ENCODE peak calls at places on chromosomes 3 and 15, in four cellular contexts. O is HepG2, Q is K562, T is GM12878. A is an unnamed sample.

GRCh38 chr3:35413483-35413882 is 225.8 kb upstream of the ARPP21 start:
- DNase-seq in O (no peak), Q (no peak), T (no peak), A (no peak)

GRCh38 chr15:57332326-57332725 is 44.0 kb upstream of the CGNL1 start:
- DNase-seq in O (no peak), Q (no peak), T (no peak), A (no peak)

GRCh38 chr15:92336588-92336987 is 57.1 kb upstream of the ST8SIA2 start:
- DNase-seq in O (no peak), Q (no peak), T (no peak), A (no peak)

GRCh38 chr3:163315786-163316185 is 1762.5 kb downstream of the SI start:
- DNase-seq in O (no peak), Q (no peak), T (no peak), A (no peak)

GRCh38 chr3:101829066-101829830 is 20.1 kb upstream of the NFKBIZ start:
- DNase-seq in O (no peak), Q (no peak), T (no peak), A (no peak)

GRCh38 chr3:121483290-121483689 is 62.5 kb downstream of the POLQ start:
- DNase-seq in O (no peak), Q (no peak), T (no peak), A (no peak)

GRCh38 chr3:71753716-71754609 is at the start of gene GPR27:
- DNase-seq in O (no peak), Q (no peak), T (no peak), A (no peak)

GRCh38 chr3:10723991-10724390 is 92.0 kb upstream of the SLC6A11 start:
- DNase-seq in O (no peak), Q (no peak), T (no peak), A (no peak)

GRCh38 chr3:27025718-27026117 is 343.5 kb downstream of the NEK10 start:
- DNase-seq in O (no peak), Q (no peak), T (no peak), A (no peak)

GRCh38 chr3:37542286-37542685 is 319.4 kb upstream of the CTDSPL start:
- DNase-seq in O (no peak), Q (no peak), T (no peak), A (no peak)

GRCh38 chr3:197309528-197310361 is 11.3 kb upstream of the DLG1 start:
- DNase-seq in O (no peak), Q (no peak), T (no peak), A (peak)

GRCh38 chr15:96326551-96327154 is 3.8 kb upstream of the NR2F2 start:
- DNase-seq in O (no peak), Q (peak), T (no peak), A (no peak)

GRCh38 chr3:39497753-39498152 is 30.3 kb downstream of the MOBP start:
- DNase-seq in O (no peak), Q (no peak), T (no peak), A (no peak)

GRCh38 chr15:89171136-89172072 is 50.0 kb downstream of the RLBP1 start:
- DNase-seq in O (peak), Q (peak), T (no peak), A (peak)

GRCh38 chr15:74422723-74423442 is 10.9 kb downstream of the SEMA7A start:
- DNase-seq in O (peak), Q (no peak), T (no peak), A (no peak)

GRCh38 chr3:72380193-72380592 is 468.1 kb downstream of the SHQ1 start:
- DNase-seq in O (no peak), Q (no peak), T (no peak), A (no peak)

GRCh38 chr15:75049392-75049791 is 26.0 kb downstream of the PPCDC start:
- DNase-seq in O (no peak), Q (no peak), T (no peak), A (no peak)

GRCh38 chr15:90860942-90861675 is 7.3 kb upstream of the FURIN start:
- DNase-seq in O (peak), Q (no peak), T (no peak), A (no peak)

GRCh38 chr3:14461748-14462324 is 59.4 kb downstream of the SLC6A6 start:
- DNase-seq in O (peak), Q (peak), T (no peak), A (peak)

GRCh38 chr3:14463330-14464216 is 61.2 kb downstream of the SLC6A6 start:
- DNase-seq in O (no peak), Q (no peak), T (no peak), A (no peak)

GRCh38 chr3:14461006-14461747 is 58.8 kb downstream of the SLC6A6 start:
- DNase-seq in O (no peak), Q (no peak), T (no peak), A (no peak)

GRCh38 chr3:14464521-14464920 is 62.1 kb downstream of the SLC6A6 start:
- DNase-seq in O (no peak), Q (no peak), T (no peak), A (no peak)

DNA sequence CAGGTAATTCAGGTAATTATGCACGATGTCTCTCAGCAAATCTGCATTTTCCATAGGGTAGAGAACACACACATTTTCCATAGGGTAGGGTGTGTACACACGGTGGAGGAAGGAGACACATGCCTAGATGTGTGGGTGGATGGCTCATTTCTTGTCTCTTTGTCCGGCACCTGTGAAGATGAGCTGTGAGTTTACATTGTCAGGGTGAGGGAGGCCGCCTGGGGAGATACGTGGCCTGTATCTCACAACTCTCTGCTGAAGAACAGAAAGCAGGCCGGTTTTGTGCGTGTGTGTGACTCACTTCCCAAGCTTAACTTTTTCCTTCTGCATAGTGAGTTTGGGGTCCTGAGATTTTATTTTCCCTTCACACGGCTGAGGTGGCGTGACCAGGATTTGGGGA is 60.3 kb downstream of the SLC6A6 start:
- DNase-seq in O (no peak), Q (no peak), T (no peak), A (no peak)
- TF ChIP-seq SP1 in O (no peak), Q (no peak), T (no peak), A (no peak)

DNA sequence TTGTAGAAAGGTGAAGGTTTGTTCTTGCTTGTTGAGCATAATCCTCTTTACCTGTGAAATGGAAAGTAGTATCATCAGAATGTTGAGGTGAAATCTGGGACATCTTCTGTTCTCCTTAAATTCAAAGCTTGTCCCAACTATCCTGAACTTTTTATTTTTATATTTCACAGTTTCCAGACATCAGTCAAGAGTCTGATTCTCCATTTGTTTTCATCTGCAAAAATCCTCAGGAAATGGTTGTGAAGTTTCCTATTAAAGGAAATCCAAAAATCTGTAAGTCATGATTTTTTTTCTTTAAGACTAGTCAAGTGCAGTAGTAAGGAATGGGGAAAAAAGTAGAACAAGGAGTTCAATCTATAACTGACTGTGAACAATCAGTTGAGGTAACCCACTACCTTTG is 15.5 kb upstream of the ZNF609 start:
- DNase-seq in O (no peak), Q (no peak), T (no peak), A (no peak)
- TF ChIP-seq ZBTB33 in O (no peak), Q (no peak), T (no peak), A (no peak)

GRCh38 chr15:38698215-38698614 is 133.6 kb upstream of the RASGRP1 start:
- DNase-seq in O (no peak), Q (no peak), T (no peak), A (no peak)
- H2AFZ ChIP-seq in O (no peak), Q (no peak), T (peak), A (no peak)

GRCh38 chr3:61769266-61769665 is 207.9 kb downstream of the PTPRG start:
- DNase-seq in O (no peak), Q (no peak), T (no peak), A (no peak)

GRCh38 chr3:61768284-61769012 is 207.1 kb downstream of the PTPRG start:
- DNase-seq in O (no peak), Q (no peak), T (no peak), A (no peak)

GRCh38 chr3:61761694-61762430 is 200.5 kb downstream of the PTPRG start:
- DNase-seq in O (no peak), Q (no peak), T (no peak), A (no peak)

DNA sequence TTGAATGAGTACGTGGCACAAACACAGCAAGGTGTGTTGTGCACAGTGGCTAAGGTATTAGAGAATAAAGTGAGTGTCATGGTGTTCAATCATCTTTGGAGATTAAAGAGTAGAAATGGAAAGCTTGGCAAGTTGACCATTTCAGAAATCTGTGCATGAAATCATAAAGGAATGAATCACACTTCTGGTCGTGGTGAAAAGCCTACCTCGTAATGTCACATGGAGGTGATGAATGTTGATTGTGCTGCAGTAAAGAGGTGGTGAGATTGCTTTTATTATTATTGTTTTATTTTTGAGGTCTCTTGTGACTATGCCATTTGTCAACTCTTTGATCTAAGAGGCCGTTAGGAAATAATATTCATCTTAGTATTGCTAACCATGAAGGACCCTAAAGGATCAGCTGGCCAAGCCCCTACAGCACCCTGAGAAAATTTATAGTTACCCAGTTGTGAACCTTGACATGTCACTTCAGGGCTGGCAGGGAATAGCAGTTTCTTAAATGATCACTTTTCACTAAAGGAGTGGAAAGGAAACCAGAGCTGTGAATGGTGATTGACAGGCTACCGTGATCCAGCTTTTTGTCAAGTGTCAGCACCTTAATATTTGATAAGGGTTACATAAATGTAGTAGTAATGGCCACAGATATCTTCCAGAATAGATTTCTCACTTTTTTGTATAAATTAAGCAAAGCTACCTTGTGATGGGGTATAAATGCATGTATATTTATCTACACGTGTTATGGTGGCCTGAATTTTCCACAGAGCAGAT is 203.9 kb downstream of the PTPRG start:
- DNase-seq in O (no peak), Q (no peak), T (no peak), A (no peak)
- TF ChIP-seq SP1 in O (no peak), Q (no peak), T (no peak), A (no peak)

DNA sequence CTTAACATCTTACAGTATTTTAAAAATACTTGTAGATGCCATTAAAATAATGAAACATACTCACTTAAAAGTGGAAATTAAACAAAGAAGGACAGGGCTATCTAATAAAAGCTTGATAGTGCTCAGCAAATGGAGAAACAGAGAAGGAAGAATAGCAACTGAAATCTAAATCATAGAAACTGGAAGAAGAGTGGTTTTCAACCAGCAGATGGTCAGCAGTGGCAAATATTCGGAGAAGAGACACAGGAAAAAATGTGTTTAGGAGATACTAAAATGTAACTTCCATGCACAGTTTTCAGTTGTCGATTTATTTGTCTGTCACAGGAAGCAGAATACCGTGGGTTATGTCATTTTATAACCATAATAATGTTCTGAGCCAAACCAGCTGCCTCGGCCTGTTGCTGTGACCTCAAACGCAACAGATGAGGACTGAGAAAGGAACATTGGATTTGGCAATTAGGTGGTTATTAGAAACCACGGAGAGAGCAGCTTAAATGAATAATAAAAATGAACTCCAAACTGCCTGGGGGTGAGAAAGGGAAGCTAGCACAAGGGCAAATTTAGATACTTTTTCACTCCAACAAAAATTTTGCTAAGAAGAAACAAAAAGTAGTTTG is 246.6 kb upstream of the KCNMB2 start:
- DNase-seq in O (no peak), Q (no peak), T (no peak), A (no peak)
- TF ChIP-seq ZBTB33 in O (no peak), Q (no peak), T (no peak), A (no peak)

GRCh38 chr15:70354260-70354894 is 256.7 kb upstream of the TLE3 start:
- DNase-seq in O (no peak), Q (no peak), T (no peak), A (no peak)

GRCh38 chr15:70353606-70354259 is 256.0 kb upstream of the TLE3 start:
- DNase-seq in O (no peak), Q (no peak), T (no peak), A (no peak)

GRCh38 chr15:70348581-70349344 is 251.0 kb upstream of the TLE3 start:
- DNase-seq in O (no peak), Q (no peak), T (no peak), A (no peak)

GRCh38 chr15:70351941-70352774 is 254.4 kb upstream of the TLE3 start:
- DNase-seq in O (no peak), Q (no peak), T (no peak), A (no peak)

DNA sequence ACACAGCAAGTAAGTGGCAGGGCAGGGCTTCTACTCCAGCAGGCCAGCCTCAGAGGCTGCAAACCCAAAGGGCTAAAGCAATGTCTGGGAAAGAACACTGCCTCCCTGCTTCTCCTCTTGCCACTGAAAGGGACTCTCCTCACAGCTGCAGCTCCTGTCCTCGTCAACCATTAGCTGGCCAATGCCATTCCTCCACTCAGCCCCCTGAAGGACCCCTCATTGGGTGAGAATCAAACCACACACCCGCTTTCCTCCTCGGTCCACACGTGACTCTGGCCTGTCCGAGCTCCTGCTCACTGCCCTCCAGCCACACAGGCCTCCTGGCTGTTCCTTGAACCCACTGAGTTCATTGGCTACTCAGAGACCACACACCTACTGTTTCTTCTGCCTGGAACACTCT is 253.7 kb upstream of the TLE3 start:
- DNase-seq in O (no peak), Q (no peak), T (no peak), A (no peak)
- H2AFZ ChIP-seq in O (no peak), Q (no peak), T (no peak), A (no peak)

GRCh38 chr3:126304704-126305103 is 52.5 kb downstream of the KLF15 start:
- DNase-seq in O (no peak), Q (no peak), T (no peak), A (no peak)

GRCh38 chr3:126304291-126304690 is 52.9 kb downstream of the KLF15 start:
- DNase-seq in O (no peak), Q (no peak), T (no peak), A (no peak)

GRCh38 chr3:126300001-126300760 is 57.0 kb downstream of the KLF15 start:
- DNase-seq in O (no peak), Q (no peak), T (no peak), A (no peak)

GRCh38 chr3:126303272-126303671 is 53.9 kb downstream of the KLF15 start:
- DNase-seq in O (no peak), Q (no peak), T (no peak), A (no peak)

GRCh38 chr3:126300761-126301481 is 56.3 kb downstream of the KLF15 start:
- DNase-seq in O (peak), Q (no peak), T (no peak), A (no peak)
- TF ChIP-seq SP1 in O (no peak), Q (no peak), T (no peak), A (no peak)

GRCh38 chr3:45067941-45068340 is 41.8 kb downstream of the CLEC3B start:
- DNase-seq in O (no peak), Q (no peak), T (no peak), A (no peak)

GRCh38 chr3:45064512-45065372 is 38.6 kb downstream of the CLEC3B start:
- DNase-seq in O (no peak), Q (peak), T (no peak), A (peak)

GRCh38 chr3:45065373-45065720 is 39.2 kb downstream of the CLEC3B start:
- DNase-seq in O (no peak), Q (no peak), T (no peak), A (no peak)

GRCh38 chr3:45066109-45066801 is 40.2 kb downstream of the CLEC3B start:
- DNase-seq in O (no peak), Q (no peak), T (no peak), A (no peak)

GRCh38 chr3:45067486-45067885 is 41.4 kb downstream of the CLEC3B start:
- DNase-seq in O (no peak), Q (no peak), T (no peak), A (no peak)
- TF ChIP-seq ZBTB33 in O (no peak), Q (no peak), T (no peak), A (no peak)

GRCh38 chr3:94539937-94540336 is 477.1 kb downstream of the NSUN3 start:
- DNase-seq in O (no peak), Q (no peak), T (no peak), A (no peak)
- H2AFZ ChIP-seq in O (no peak), Q (no peak), T (no peak), A (no peak)

GRCh38 chr3:146974001-146974400 is 368.9 kb upstream of the PLSCR5 start:
- DNase-seq in O (no peak), Q (no peak), T (no peak), A (no peak)
- TF ChIP-seq SP1 in O (no peak), Q (no peak), T (no peak), A (no peak)

A was measured in HCT116.